ENCODE peak calls at places on chromosomes 13 and 19, in nine cellular contexts. W is neural progenitor cell, P is esophagus squamous epithelium, Z is IMR-90, K is lung, D is PC-9, J is HCT116, I is A549, Y is thoracic aorta. R is an unnamed sample.

GRCh38 chr19:8615813-8616596 is 5.5 kb upstream of the ADAMTS10 start:
- DNase-seq in W (peak; percentile 66), P (no peak), Z (peak; percentile 55), K (peak; percentile 48), D (peak; percentile 48), J (peak; percentile 60), I (no peak), Y (no peak), R (peak; percentile 63)

GRCh38 chr13:36357692-36358091 is 11.5 kb upstream of the SPART start:
- DNase-seq in W (no peak), P (no peak), Z (no peak), K (no peak), D (no peak), J (no peak), I (no peak), Y (no peak), R (peak; percentile 36)

GRCh38 chr13:96130818-96131217 is 40.9 kb downstream of the HS6ST3 start:
- DNase-seq in W (peak; percentile 27), P (no peak), Z (no peak), K (no peak), D (no peak), J (no peak), I (no peak), Y (no peak), R (no peak)

GRCh38 chr13:98089246-98089645 is 53.6 kb upstream of the FARP1 start:
- DNase-seq in W (no peak), P (no peak), Z (peak; percentile 76), K (no peak), D (no peak), J (no peak), I (no peak), Y (no peak), R (no peak)

GRCh38 chr13:73952683-73953082 is 181.5 kb downstream of the KLF12 start:
- DNase-seq in W (no peak), P (no peak), Z (peak; percentile 86), K (no peak), D (no peak), J (no peak), I (no peak), Y (no peak), R (no peak)

GRCh38 chr13:48748681-48749080 is 95.0 kb downstream of the CYSLTR2 start:
- DNase-seq in W (no peak), P (no peak), Z (peak; percentile 23), K (no peak), D (no peak), J (no peak), I (no peak), Y (no peak), R (no peak)

GRCh38 chr19:18677156-18677555 is 6.3 kb upstream of the CRTC1 start:
- DNase-seq in W (no peak), P (no peak), Z (no peak), K (no peak), D (no peak), J (no peak), I (no peak), Y (no peak), R (no peak)

GRCh38 chr13:76778906-76779305 is 107.3 kb downstream of the KCTD12 start:
- DNase-seq in W (no peak), P (no peak), Z (no peak), K (no peak), D (no peak), J (no peak), I (no peak), Y (no peak), R (no peak)

GRCh38 chr13:52356327-52356726 is 49.6 kb downstream of the THSD1 start:
- DNase-seq in W (no peak), P (no peak), Z (peak; percentile 57), K (no peak), D (peak; percentile 6), J (no peak), I (no peak), Y (no peak), R (no peak)

DNA sequence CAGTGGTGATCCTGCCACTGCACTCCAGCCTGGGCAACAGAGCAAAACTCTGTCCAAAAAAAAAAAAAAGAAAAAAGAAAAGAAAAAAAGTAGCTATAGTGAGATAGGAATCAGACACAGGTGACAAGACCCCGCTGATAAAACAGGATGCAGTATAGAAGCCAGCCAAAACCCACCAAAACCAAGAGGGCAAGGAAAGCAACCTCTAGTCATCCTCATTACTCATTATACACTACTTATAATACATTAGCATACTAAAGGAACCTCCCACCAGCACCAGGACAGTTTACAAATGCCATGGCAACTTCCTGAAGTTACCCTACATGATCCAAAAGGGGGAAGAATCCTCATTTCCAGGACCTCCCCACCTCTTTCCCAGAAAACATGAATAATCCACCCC is 35.5 kb upstream of the UBL3 start:
- DNase-seq in W (no peak), P (no peak), Z (no peak), K (no peak), D (no peak), J (no peak), I (no peak), Y (no peak), R (no peak)
- H3K27ac ChIP-seq in W (no peak overlapping the region), P (no peak overlapping the region), Z (no peak overlapping the region), K (no peak overlapping the region), D (no peak overlapping the region), J (no peak overlapping the region), I (no peak overlapping the region), Y (no peak overlapping the region), R (no peak overlapping the region)

DNA sequence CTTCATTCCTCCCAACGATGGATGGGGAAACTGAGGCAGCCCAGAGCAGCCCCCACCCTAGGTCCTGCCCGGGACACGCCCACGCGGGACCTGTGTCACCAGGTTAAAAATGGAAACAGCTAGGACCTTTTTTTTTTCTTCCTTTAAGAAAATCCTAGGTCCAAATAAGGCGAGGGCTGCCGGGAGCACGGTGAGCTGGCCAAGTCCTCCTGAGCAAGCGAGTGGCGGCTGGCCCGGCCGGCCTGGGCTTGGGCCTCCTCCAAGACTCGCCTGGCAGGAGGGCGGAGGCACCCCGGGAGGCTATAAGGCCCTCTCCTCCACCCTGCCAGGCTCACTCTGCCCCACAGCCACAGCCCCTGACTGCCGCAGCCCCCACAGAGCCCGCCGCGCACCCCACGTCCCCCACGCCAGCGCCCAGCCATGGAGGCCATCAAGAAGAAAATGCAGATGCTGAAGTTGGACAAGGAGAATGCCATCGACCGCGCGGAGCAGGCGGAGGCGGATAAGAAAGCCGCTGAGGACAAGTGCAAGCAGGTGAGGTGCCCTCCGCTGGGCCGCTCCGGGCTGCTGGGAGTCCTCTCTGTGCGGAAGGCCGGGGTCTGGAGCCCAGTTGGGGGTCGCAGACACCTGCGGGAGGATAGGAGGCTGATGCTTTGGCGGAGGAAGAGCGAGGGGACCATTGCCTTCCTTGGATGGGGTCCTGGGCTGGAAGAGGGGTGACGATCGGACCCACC is 8.9 kb upstream of the TPM4 start:
- DNase-seq in W (no peak), P (no peak), Z (peak; percentile 87), K (peak; percentile 71), D (peak; percentile 70), J (peak; percentile 54), I (no peak), Y (peak; percentile 84), R (no peak)
- H3K4me1 ChIP-seq in W (no peaks in the 10 kb centered on the region), P (peaks cover 21% of the 10 kb centered on the region), Z (peaks cover 19% of the 10 kb centered on the region), K (no peaks in the 10 kb centered on the region), D (peaks cover 48% of the 10 kb centered on the region), J (peaks cover 75% of the 10 kb centered on the region), I (peaks cover 34% of the 10 kb centered on the region), Y (peaks cover 59% of the 10 kb centered on the region), R (no peaks in the 10 kb centered on the region)

GRCh38 chr13:27176772-27177171 is 5.2 kb upstream of the USP12 start:
- DNase-seq in W (no peak), P (no peak), Z (no peak), K (no peak), D (no peak), J (no peak), I (no peak), Y (no peak), R (no peak)

GRCh38 chr13:27182054-27182453 is 10.4 kb upstream of the USP12 start:
- DNase-seq in W (no peak), P (no peak), Z (no peak), K (no peak), D (no peak), J (no peak), I (no peak), Y (no peak), R (no peak)

GRCh38 chr13:27182844-27183497 is 11.4 kb upstream of the USP12 start:
- DNase-seq in W (no peak), P (no peak), Z (peak; percentile 95), K (peak; percentile 54), D (peak; percentile 66), J (peak; percentile 78), I (peak; percentile 46), Y (peak; percentile 66), R (peak; percentile 28)

GRCh38 chr13:27174766-27175455 is 3.3 kb upstream of the USP12 start:
- DNase-seq in W (no peak), P (no peak), Z (peak; percentile 48), K (no peak), D (no peak), J (no peak), I (no peak), Y (no peak), R (no peak)

DNA sequence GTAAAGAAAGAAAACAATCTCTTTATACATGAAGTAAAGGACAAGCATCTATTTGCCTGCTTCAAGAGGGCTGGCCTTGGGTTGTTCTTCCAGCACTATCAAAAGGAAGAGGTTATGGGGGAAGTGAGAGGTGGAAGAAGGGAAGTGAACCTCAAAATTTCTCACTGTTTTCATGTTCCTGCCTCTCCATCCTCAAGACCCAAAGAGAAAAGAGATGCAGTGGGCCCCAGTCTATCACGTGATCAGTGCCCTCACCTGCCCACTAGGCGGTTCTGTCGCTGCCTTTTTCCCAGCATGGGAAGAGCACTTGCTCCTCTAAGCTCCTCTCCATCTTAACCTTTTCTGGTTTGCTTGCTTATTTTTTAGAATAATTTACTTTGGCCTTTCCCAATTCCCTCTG is 6.2 kb upstream of the USP12 start:
- DNase-seq in W (peak; percentile 23), P (no peak), Z (no peak), K (no peak), D (no peak), J (no peak), I (no peak), Y (no peak), R (no peak)
- TF ChIP-seq CTCF in W (peak; percentile 41), P (no peak), Z (no peak), K (no peak), D (no peak), J (peak; percentile 33), I (no peak), Y (no peak), R (no peak)

GRCh38 chr13:109130093-109130835 is 500.9 kb downstream of the MYO16 start:
- DNase-seq in W (peak; percentile 21), P (no peak), Z (no peak), K (no peak), D (no peak), J (no peak), I (no peak), Y (no peak), R (no peak)

GRCh38 chr13:109123971-109124370 is 494.6 kb downstream of the MYO16 start:
- DNase-seq in W (peak; percentile 28), P (no peak), Z (no peak), K (no peak), D (no peak), J (no peak), I (no peak), Y (no peak), R (no peak)

GRCh38 chr13:109131698-109132257 is 502.4 kb downstream of the MYO16 start:
- DNase-seq in W (no peak), P (no peak), Z (peak; percentile 21), K (no peak), D (no peak), J (no peak), I (no peak), Y (no peak), R (no peak)

GRCh38 chr13:109121826-109122225 is 492.4 kb downstream of the MYO16 start:
- DNase-seq in W (no peak), P (no peak), Z (no peak), K (no peak), D (no peak), J (no peak), I (no peak), Y (no peak), R (no peak)

GRCh38 chr13:109126973-109127615 is 497.7 kb downstream of the MYO16 start:
- DNase-seq in W (peak; percentile 63), P (no peak), Z (no peak), K (no peak), D (no peak), J (no peak), I (no peak), Y (no peak), R (no peak)
- H3K27ac ChIP-seq in W (no peak overlapping the region), P (no peak overlapping the region), Z (no peak overlapping the region), K (no peak overlapping the region), D (no peak overlapping the region), J (no peak overlapping the region), I (no peak overlapping the region), Y (no peak overlapping the region), R (no peak overlapping the region)